ENCODE peak calls at places on chromosomes 1 and 21, in six cellular contexts. S is Caco-2; W is CD8-positive, alpha-beta T cell; Z is stomach; Q is fibroblast of mammary gland; P is IMR-90. X is an unnamed sample.

GRCh38 chr1:204826970-204827369 is 43.7 kb upstream of the NFASC start:
- DNase-seq in W (no peak), Q (peak), P (no peak), S (peak), Z (no peak), X (no peak)

GRCh38 chr1:79422726-79423125 is 416.2 kb upstream of the ADGRL4 start:
- DNase-seq in Z (no peak), P (no peak), Q (no peak), W (no peak), S (no peak), X (no peak)

GRCh38 chr1:232110281-232111090 is 483.9 kb downstream of the DISC1 start:
- DNase-seq in S (no peak), P (peak), W (no peak), Q (peak), Z (no peak), X (no peak)

GRCh38 chr1:218460367-218460766 is 115.2 kb downstream of the TGFB2 start:
- DNase-seq in S (no peak), W (no peak), Q (peak), Z (no peak), P (peak), X (no peak)

GRCh38 chr1:76379506-76379905 is 305.0 kb downstream of the ST6GALNAC3 start:
- DNase-seq in S (no peak), W (no peak), Q (no peak), P (no peak), Z (no peak), X (no peak)

GRCh38 chr1:91876040-91876470 is 9.9 kb downstream of the TGFBR3 start:
- DNase-seq in S (no peak), W (peak), P (no peak), Z (no peak), Q (no peak), X (no peak)

GRCh38 chr1:34759472-34760357 is at the start of gene GJB4:
- DNase-seq in Z (no peak), S (no peak), P (no peak), Q (no peak), W (no peak), X (no peak)

GRCh38 chr1:183983371-183984105 is 54.0 kb downstream of the COLGALT2 start:
- DNase-seq in Q (no peak), S (no peak), W (no peak), P (peak), Z (no peak), X (no peak)

GRCh38 chr1:104856091-104856490 is 1106.4 kb downstream of the AMY1C start:
- DNase-seq in Q (no peak), P (no peak), Z (no peak), W (no peak), S (no peak), X (no peak)

GRCh38 chr1:169325117-169325516 is 42.5 kb downstream of the NME7 start:
- DNase-seq in P (no peak), Z (no peak), W (no peak), Q (no peak), S (no peak), X (no peak)

GRCh38 chr1:229006121-229006870 is 264.6 kb upstream of the RAB4A start:
- DNase-seq in P (no peak), Z (no peak), Q (no peak), W (no peak), S (no peak), X (no peak)

GRCh38 chr21:45560106-45561021 is 18.1 kb upstream of the SLC19A1 start:
- DNase-seq in S (no peak), Z (no peak), Q (no peak), W (peak), P (no peak), X (no peak)

GRCh38 chr1:112711041-112711440 is 4.1 kb downstream of the PPM1J start:
- DNase-seq in W (no peak), Q (no peak), Z (no peak), P (no peak), S (no peak), X (no peak)

GRCh38 chr1:241701483-241702290 is 49.6 kb downstream of the WDR64 start:
- DNase-seq in Z (no peak), Q (peak), W (no peak), P (no peak), S (no peak), X (no peak)

GRCh38 chr1:166730299-166730888 is 108.9 kb upstream of the POGK start:
- DNase-seq in Q (no peak), S (no peak), P (no peak), W (no peak), Z (no peak), X (no peak)

GRCh38 chr1:180906511-180906910 is 6.2 kb upstream of the KIAA1614 start:
- DNase-seq in P (no peak), Q (no peak), W (no peak), Z (no peak), S (no peak), X (no peak)

GRCh38 chr1:7047866-7048265 is 262.6 kb downstream of the CAMTA1 start:
- DNase-seq in S (no peak), Q (no peak), P (no peak), W (no peak), Z (no peak), X (no peak)

GRCh38 chr1:241411056-241411775 is 54.2 kb upstream of the RGS7 start:
- DNase-seq in Q (peak), W (no peak), Z (peak), S (no peak), P (peak), X (no peak)

GRCh38 chr1:14441302-14441741 is 157.2 kb upstream of the KAZN start:
- DNase-seq in Z (no peak), P (peak), Q (peak), S (no peak), W (no peak), X (no peak)

GRCh38 chr1:94602802-94603625 is 61.5 kb upstream of the F3 start:
- DNase-seq in P (peak), Z (no peak), W (no peak), Q (no peak), S (no peak), X (no peak)

GRCh38 chr1:39026051-39026946 is at the start of gene NDUFS5:
- DNase-seq in S (peak), Q (peak), Z (peak), W (peak), P (peak), X (peak)

GRCh38 chr1:239816090-239816812 is 275.4 kb upstream of the FMN2 start:
- DNase-seq in W (no peak), Z (peak), S (peak), Q (peak), P (peak), X (no peak)

GRCh38 chr1:117919376-117919775 is 10.0 kb downstream of the GDAP2 start:
- DNase-seq in S (no peak), Z (no peak), P (no peak), W (no peak), Q (no peak), X (no peak)

GRCh38 chr1:226306425-226306824 is 2.5 kb downstream of the LIN9 start:
- DNase-seq in W (no peak), Q (no peak), P (no peak), S (no peak), Z (no peak), X (no peak)

GRCh38 chr1:43936470-43937151 is 3.0 kb downstream of the ARTN start:
- DNase-seq in Z (peak), Q (no peak), P (peak), S (peak), W (no peak), X (no peak)

GRCh38 chr21:26918318-26919065 is 48.4 kb downstream of the ADAMTS5 start:
- DNase-seq in Z (no peak), W (no peak), P (peak), S (no peak), Q (peak), X (no peak)

GRCh38 chr1:177786346-177786745 is 183.5 kb downstream of the SEC16B start:
- DNase-seq in S (no peak), Q (no peak), W (no peak), P (no peak), Z (no peak), X (no peak)

GRCh38 chr1:42692941-42693340 is 10.7 kb downstream of the YBX1 start:
- DNase-seq in Z (no peak), S (no peak), Q (no peak), W (no peak), P (no peak), X (no peak)

GRCh38 chr1:3504151-3504822 is 49.8 kb downstream of the ARHGEF16 start:
- DNase-seq in Z (no peak), S (no peak), P (peak), W (no peak), Q (peak), X (no peak)

GRCh38 chr1:5522605-5523145 is 469.6 kb downstream of the NPHP4 start:
- DNase-seq in W (no peak), Q (no peak), P (no peak), Z (no peak), S (no peak), X (no peak)

GRCh38 chr1:37315236-37315870 is 159.0 kb upstream of the ZC3H12A start:
- DNase-seq in W (no peak), Z (no peak), S (no peak), P (no peak), Q (no peak), X (no peak)

GRCh38 chr1:40880813-40881549 is 18.8 kb upstream of the CITED4 start:
- DNase-seq in Q (no peak), P (no peak), W (no peak), S (no peak), Z (no peak), X (no peak)

GRCh38 chr1:21847223-21848205 is 35.4 kb downstream of the LDLRAD2 start:
- DNase-seq in P (no peak), S (no peak), Z (no peak), W (no peak), Q (no peak), X (no peak)

GRCh38 chr1:234327577-234328164 is 45.6 kb upstream of the COA6 start:
- DNase-seq in P (no peak), Z (no peak), Q (no peak), W (no peak), S (no peak), X (no peak)

GRCh38 chr1:234325878-234326492 is 47.3 kb upstream of the COA6 start:
- DNase-seq in Q (no peak), W (no peak), S (no peak), P (no peak), Z (no peak), X (no peak)

GRCh38 chr1:234324668-234325225 is 48.5 kb upstream of the COA6 start:
- DNase-seq in Z (no peak), W (no peak), S (no peak), P (no peak), Q (no peak), X (no peak)

GRCh38 chr1:234322979-234323378 is 50.3 kb upstream of the COA6 start:
- DNase-seq in W (peak), S (peak), P (peak), Q (peak), Z (peak), X (peak)

GRCh38 chr1:234326493-234327366 is 46.5 kb upstream of the COA6 start:
- DNase-seq in Z (peak), S (peak), W (peak), P (peak), Q (peak), X (no peak)
- TF ChIP-seq CTCF in Z (peak), S (peak), W (peak), P (peak), Q (peak), X (peak)

GRCh38 chr1:155010211-155010918 is 7.8 kb downstream of the ZBTB7B start:
- DNase-seq in S (no peak), Z (no peak), P (no peak), W (no peak), Q (no peak), X (no peak)

GRCh38 chr1:155008015-155008941 is 5.7 kb downstream of the ZBTB7B start:
- DNase-seq in Z (no peak), P (no peak), S (no peak), W (no peak), Q (no peak), X (no peak)

GRCh38 chr1:155009221-155009711 is 6.7 kb downstream of the ZBTB7B start:
- DNase-seq in S (no peak), Z (no peak), W (no peak), P (no peak), Q (no peak), X (no peak)

GRCh38 chr1:155011004-155011416 is 8.4 kb downstream of the ZBTB7B start:
- DNase-seq in S (no peak), P (no peak), W (no peak), Q (no peak), Z (no peak), X (no peak)

GRCh38 chr1:155009742-155010141 is 7.1 kb downstream of the ZBTB7B start:
- DNase-seq in W (no peak), Q (no peak), P (no peak), Z (no peak), S (no peak), X (no peak)
- H3K4me3 ChIP-seq in W (no peak), Q (no peak), P (no peak), Z (peak), S (no peak), X (no peak)

GRCh38 chr1:33219886-33220661 is 36.2 kb upstream of the ZNF362 start:
- DNase-seq in Z (no peak), P (peak), Q (no peak), S (peak), W (no peak), X (no peak)
- TF ChIP-seq CTCF in Z (no peak), P (no peak), Q (no peak), S (no peak), W (no peak), X (no peak)

DNA sequence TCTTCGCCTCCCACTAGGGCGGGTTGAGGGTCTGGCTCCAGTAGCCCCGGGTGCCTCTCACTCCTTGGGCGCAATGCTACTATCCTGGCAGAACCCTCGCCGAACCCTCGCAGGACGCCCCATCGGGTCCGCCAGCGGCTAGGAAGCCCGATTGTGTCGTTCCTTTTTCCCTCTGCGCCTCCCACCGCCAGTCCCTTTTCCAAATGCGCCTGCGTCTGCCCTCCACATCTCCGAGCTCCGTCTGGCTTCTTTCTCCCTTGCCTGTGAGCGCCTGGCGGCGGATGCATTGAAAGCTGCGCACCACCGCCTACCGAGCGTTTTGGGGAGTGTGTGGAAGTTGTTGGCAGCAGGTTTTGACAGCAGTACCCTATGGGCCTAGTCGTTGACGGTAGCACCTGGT is 1.0 kb upstream of the DIRAS3 start:
- DNase-seq in Q (peak), Z (no peak), W (no peak), P (peak), S (no peak), X (no peak)
- H3K4me3 ChIP-seq in Q (peak), Z (peak), W (no peak), P (peak), S (no peak), X (no peak)

DNA sequence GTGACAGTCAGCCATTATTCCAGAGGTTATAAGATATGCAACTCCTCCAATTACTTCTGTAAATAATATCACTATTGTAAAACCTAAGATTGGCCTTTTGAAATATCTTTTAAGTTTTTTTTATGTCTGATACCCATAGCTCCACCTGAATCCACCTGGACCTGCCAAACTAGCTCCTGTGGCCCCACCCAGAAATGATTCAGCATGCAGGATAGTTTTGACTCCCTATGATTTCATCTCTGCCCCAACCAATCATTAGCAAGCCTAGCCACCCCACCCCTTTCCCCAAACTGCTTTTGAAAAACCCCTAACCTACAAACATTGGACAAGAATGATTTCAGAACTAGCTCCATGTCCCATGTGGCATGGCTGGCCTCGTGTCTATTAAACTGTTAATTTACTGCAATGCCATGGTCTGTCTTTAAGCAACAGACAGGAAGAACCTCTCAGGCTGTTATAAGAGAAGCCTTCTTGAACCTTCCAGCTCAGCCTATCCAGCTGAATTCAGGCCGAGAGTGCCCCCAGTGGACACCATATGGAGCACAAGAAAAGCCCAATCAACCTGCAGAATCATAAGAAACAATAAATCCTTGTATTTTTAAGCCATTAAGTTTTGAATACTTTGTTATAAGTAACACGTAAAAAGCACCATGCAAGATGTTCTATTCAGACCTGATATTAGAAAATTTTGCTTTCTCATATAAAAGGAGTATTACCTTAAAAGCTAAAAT is 263.0 kb upstream of the ZRANB2 start:
- DNase-seq in Q (no peak), P (no peak), W (no peak), S (no peak), Z (no peak), X (no peak)
- TF ChIP-seq CTCF in Q (peak), P (no peak), W (no peak), S (no peak), Z (no peak), X (no peak)

DNA sequence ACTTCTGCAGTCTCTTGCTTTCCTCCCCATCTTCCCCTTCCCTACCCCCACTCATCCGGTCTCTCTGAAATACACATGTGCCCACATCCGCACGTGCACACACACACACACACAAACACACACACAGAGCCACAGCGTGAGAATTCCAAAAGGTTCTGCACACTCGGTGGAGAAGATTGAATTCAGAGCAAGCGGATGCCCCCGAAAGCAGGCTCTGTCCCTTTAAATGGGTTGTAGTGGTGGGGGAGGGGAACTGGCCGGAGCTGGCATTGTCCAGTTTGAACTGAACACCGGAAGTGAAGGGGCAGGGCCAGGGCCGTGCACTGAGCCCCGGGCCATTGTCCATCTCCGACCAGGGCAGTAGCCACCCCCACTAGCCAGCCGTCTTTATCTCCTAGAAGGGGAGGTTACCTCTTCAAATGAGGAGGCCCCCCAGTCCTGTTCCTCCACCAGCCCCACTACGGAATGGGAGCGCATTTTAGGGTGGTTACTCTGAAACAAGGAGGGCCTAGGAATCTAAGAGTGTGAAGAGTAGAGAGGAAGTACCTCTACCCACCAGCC is 1.3 kb upstream of the LIN28A start:
- DNase-seq in S (peak), W (no peak), P (no peak), Z (no peak), Q (no peak), X (no peak)
- H3K4me3 ChIP-seq in S (no peak), W (peak), P (no peak), Z (no peak), Q (no peak), X (no peak)

GRCh38 chr1:19439464-19440171 is 45.7 kb downstream of the CAPZB start:
- DNase-seq in P (no peak), W (peak), Q (peak), S (peak), Z (no peak), X (no peak)
- TF ChIP-seq CTCF in P (peak), W (peak), Q (peak), S (peak), Z (no peak), X (no peak)

DNA sequence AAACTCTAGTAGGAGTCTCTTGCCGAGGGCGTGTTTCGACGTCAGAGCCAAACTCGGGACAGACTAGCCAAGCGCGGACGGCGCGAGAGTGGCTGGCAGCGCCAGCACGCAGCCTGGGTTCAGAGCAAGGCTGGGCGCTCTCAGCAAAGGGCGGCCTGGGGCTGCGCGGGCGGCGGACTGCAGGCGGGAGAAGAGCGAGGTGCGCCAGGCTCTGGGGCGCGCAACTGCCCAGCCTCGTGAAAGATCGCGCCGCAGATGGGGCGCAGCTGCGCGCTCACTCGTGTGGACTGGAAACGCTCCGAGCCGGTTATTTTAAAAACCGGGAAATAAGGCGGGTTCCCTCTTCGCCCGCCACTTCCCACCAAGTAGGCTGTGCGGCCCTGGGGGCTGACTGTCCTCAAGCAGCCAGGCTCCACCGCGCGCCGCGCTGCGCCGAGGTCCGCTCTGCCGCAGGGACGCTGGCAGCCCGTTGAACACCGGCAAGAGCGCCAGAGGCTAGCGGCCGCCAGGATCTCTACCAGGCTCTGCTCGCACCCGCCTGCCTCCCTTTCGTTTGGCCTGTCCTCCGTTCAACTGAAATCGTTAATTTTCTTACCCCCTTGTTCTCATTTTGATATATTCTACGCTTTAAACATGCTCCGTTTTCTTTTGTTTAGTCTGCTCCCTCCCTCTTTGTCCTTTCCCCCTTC is 2.4 kb downstream of the ALX3 start:
- DNase-seq in Z (no peak), Q (no peak), W (no peak), P (no peak), S (no peak), X (no peak)
- H3K4me3 ChIP-seq in Z (peak), Q (no peak), W (peak), P (no peak), S (no peak), X (no peak)

GRCh38 chr1:64755356-64755755 is 10.5 kb downstream of the RAVER2 start:
- DNase-seq in W (no peak), Q (no peak), Z (no peak), S (no peak), P (no peak), X (no peak)
- TF ChIP-seq CTCF in W (no peak), Q (no peak), Z (no peak), S (no peak), P (no peak), X (no peak)

X was measured in LNCaP clone FGC.